ENCODE peak calls at places on chromosomes 1 and 21, in five cellular contexts. L is mesendoderm, U is H9, E is IMR-90, Y is neuronal stem cell. N is an unnamed sample.

GRCh38 chr1:51969038-51969705 is 21.3 kb downstream of the RAB3B start:
- DNase-seq in L (no peak), U (no peak), Y (no peak), E (peak), N (peak)

GRCh38 chr1:154806333-154806732 is 63.7 kb downstream of the KCNN3 start:
- DNase-seq in Y (no peak), L (no peak), E (no peak), U (no peak), N (no peak)

GRCh38 chr1:23589506-23589872 is 30.2 kb upstream of the ID3 start:
- DNase-seq in E (no peak), Y (no peak), L (no peak), U (no peak), N (no peak)

GRCh38 chr1:112522621-112523020 is 13.9 kb downstream of the WNT2B start:
- DNase-seq in E (peak), L (peak), U (no peak), Y (no peak), N (peak)

GRCh38 chr1:1200876-1201810 is 5.2 kb downstream of the TNFRSF18 start:
- DNase-seq in U (peak), Y (peak), E (peak), L (peak), N (peak)

GRCh38 chr1:233664254-233664653 is 50.3 kb downstream of the KCNK1 start:
- DNase-seq in Y (no peak), U (no peak), L (no peak), E (no peak), N (no peak)

GRCh38 chr1:29513357-29513756 is 277.0 kb downstream of the PTPRU start:
- DNase-seq in U (peak), E (peak), L (peak), Y (no peak), N (peak)

GRCh38 chr1:78284354-78284753 is 206.4 kb upstream of the PTGFR start:
- DNase-seq in E (no peak), U (no peak), Y (no peak), L (no peak), N (no peak)

GRCh38 chr1:213123087-213123486 is 72.0 kb downstream of the RPS6KC1 start:
- DNase-seq in E (no peak), L (no peak), U (no peak), Y (no peak), N (no peak)

GRCh38 chr21:25916226-25916625 is 181.5 kb downstream of the GABPA start:
- DNase-seq in U (no peak), E (no peak), L (no peak), Y (no peak), N (no peak)

GRCh38 chr1:88935522-88936222 is 44.3 kb upstream of the GTF2B start:
- DNase-seq in U (no peak), L (peak), Y (peak), E (peak), N (peak)

GRCh38 chr1:54942976-54943375 is 37.5 kb upstream of the TMEM61 start:
- DNase-seq in Y (no peak), L (no peak), E (no peak), U (no peak), N (no peak)

GRCh38 chr1:48084826-48085225 is 87.6 kb upstream of the TRABD2B start:
- DNase-seq in Y (no peak), L (no peak), E (no peak), U (no peak), N (no peak)

GRCh38 chr1:234111458-234112142 is 207.1 kb downstream of the SLC35F3 start:
- DNase-seq in U (peak), E (peak), L (peak), Y (peak), N (peak)

GRCh38 chr21:35372201-35372600 is 323.1 kb upstream of the RUNX1 start:
- DNase-seq in E (no peak), U (no peak), L (no peak), Y (no peak), N (no peak)

GRCh38 chr1:116316373-116316772 is 56.7 kb upstream of the ATP1A1 start:
- DNase-seq in U (no peak), L (no peak), Y (no peak), E (no peak), N (no peak)

GRCh38 chr1:225460021-225460736 is 32.3 kb upstream of the LBR start:
- DNase-seq in L (no peak), U (no peak), Y (no peak), E (no peak), N (peak)

GRCh38 chr1:90488451-90488850 is 228.7 kb downstream of the BARHL2 start:
- DNase-seq in L (no peak), U (no peak), Y (no peak), E (peak), N (peak)

GRCh38 chr1:247113094-247113497 is 8.9 kb upstream of the ZNF669 start:
- DNase-seq in L (peak), E (no peak), Y (no peak), U (no peak), N (no peak)

GRCh38 chr1:222880586-222880985 is 65.7 kb downstream of the DISP1 start:
- DNase-seq in L (peak), U (no peak), Y (no peak), E (peak), N (peak)

GRCh38 chr1:179926494-179927205 is 28.0 kb upstream of the CEP350 start:
- DNase-seq in L (no peak), Y (no peak), E (peak), U (no peak), N (peak)

GRCh38 chr21:33859373-33860102 is 56.1 kb downstream of the ATP5PO start:
- DNase-seq in Y (no peak), E (no peak), L (no peak), U (no peak), N (no peak)

GRCh38 chr1:153848805-153849204 is 73.6 kb downstream of the SLC27A3 start:
- DNase-seq in Y (no peak), U (no peak), L (no peak), E (no peak), N (no peak)

GRCh38 chr1:154493276-154493675 is 8.7 kb upstream of the TDRD10 start:
- DNase-seq in Y (no peak), E (no peak), L (peak), U (peak), N (no peak)

GRCh38 chr1:60343736-60344135 is 270.2 kb upstream of the C1orf87 start:
- DNase-seq in Y (no peak), U (no peak), E (no peak), L (no peak), N (no peak)

GRCh38 chr1:54287821-54288220 is 87.9 kb downstream of the MRPL37 start:
- DNase-seq in E (peak), U (no peak), Y (no peak), L (no peak), N (peak)

GRCh38 chr1:156511656-156512055 is 11.1 kb upstream of the MEF2D start:
- DNase-seq in L (no peak), Y (no peak), U (no peak), E (peak), N (no peak)

GRCh38 chr1:181608951-181609350 is 125.6 kb downstream of the CACNA1E start:
- DNase-seq in Y (no peak), U (peak), L (no peak), E (no peak), N (no peak)

GRCh38 chr1:153049211-153049610 is 8.1 kb downstream of the SPRR2A start:
- DNase-seq in U (no peak), Y (no peak), L (no peak), E (no peak), N (no peak)

GRCh38 chr1:110007045-110007444 is 22.5 kb downstream of the AHCYL1 start:
- DNase-seq in U (no peak), L (no peak), Y (no peak), E (no peak), N (no peak)

GRCh38 chr1:6949991-6950765 is 164.9 kb downstream of the CAMTA1 start:
- DNase-seq in Y (no peak), E (no peak), L (peak), U (no peak), N (no peak)

GRCh38 chr1:150621497-150622113 is 7.8 kb downstream of the ENSA start:
- DNase-seq in L (peak), Y (no peak), U (no peak), E (peak), N (peak)

GRCh38 chr1:47708658-47709301 is 270.9 kb downstream of the FOXD2 start:
- DNase-seq in L (peak), U (peak), E (no peak), Y (no peak), N (peak)

GRCh38 chr1:1004420-1004779 is 4.5 kb upstream of the HES4 start:
- DNase-seq in L (no peak), U (no peak), E (no peak), Y (no peak), N (no peak)

GRCh38 chr1:231372501-231372900 is 34.4 kb downstream of the SPRTN start:
- DNase-seq in U (no peak), Y (no peak), E (no peak), L (no peak), N (no peak)

GRCh38 chr1:184854456-184855180 is 100.0 kb upstream of the EDEM3 start:
- DNase-seq in U (no peak), Y (no peak), L (no peak), E (peak), N (peak)

GRCh38 chr1:245590726-245591125 is 435.9 kb downstream of the KIF26B start:
- DNase-seq in E (peak), Y (no peak), L (no peak), U (no peak), N (peak)

GRCh38 chr1:22457836-22458235 is 6.2 kb downstream of the ZBTB40 start:
- DNase-seq in L (no peak), U (no peak), E (no peak), Y (no peak), N (no peak)

GRCh38 chr1:41547781-41548560 is 63.5 kb upstream of the EDN2 start:
- DNase-seq in U (no peak), Y (no peak), E (no peak), L (no peak), N (no peak)

DNA sequence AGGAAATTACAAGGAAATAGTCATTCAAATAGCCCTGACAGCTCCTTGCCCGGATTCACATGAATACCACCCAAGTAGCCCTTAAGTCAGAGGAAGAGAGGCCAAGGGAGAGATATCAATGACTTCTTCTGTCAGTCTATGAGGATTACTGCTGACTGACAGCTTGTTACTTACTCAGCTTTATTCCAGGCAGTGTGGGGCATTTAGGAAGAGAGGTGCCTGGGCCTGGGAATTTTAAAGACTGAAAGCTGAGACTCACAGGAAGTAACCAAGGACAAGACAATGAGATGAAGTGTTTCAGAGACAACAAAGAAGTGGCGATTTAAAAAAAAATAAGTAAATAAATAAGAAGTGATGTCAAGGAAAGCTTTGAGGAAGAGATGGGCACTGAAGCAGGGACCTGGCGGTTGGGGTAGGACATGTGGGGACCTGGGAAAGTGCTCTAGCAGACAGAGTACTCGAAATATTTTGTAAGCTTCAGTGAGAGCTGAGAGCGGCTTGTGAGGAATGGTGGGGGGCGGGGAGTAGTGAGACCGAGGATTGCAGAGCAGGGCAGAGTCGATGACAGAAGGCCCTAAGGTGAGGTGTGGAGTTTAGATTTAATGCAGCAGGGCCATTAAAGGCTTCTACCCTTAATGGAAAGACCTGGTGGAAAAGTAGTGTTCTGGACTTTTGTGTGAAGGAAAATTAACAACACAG is 58.9 kb downstream of the ST3GAL3 start:
- DNase-seq in U (peak), L (peak), E (no peak), Y (peak), N (peak)
- H2BK120ac ChIP-seq in U (peak), L (peak), E (no peak), Y (no peak), N (no peak)

GRCh38 chr1:8226747-8227146 is 91.2 kb upstream of the SLC45A1 start:
- DNase-seq in Y (no peak), L (peak), E (no peak), U (peak), N (no peak)

GRCh38 chr1:8218351-8219092 is 99.4 kb upstream of the SLC45A1 start:
- DNase-seq in E (peak), U (no peak), L (no peak), Y (no peak), N (peak)

GRCh38 chr1:8219530-8219929 is 98.4 kb upstream of the SLC45A1 start:
- DNase-seq in L (no peak), U (no peak), E (peak), Y (no peak), N (no peak)

GRCh38 chr1:8223531-8223930 is 94.4 kb upstream of the SLC45A1 start:
- DNase-seq in U (no peak), E (no peak), Y (no peak), L (no peak), N (no peak)

GRCh38 chr1:8222789-8223188 is 95.1 kb upstream of the SLC45A1 start:
- DNase-seq in U (no peak), Y (no peak), E (no peak), L (no peak), N (no peak)
- H2BK120ac ChIP-seq in U (no peak), Y (no peak), E (no peak), L (no peak), N (no peak)

GRCh38 chr1:32901823-32902534 is 790 bp upstream of the TMEM54 start:
- DNase-seq in Y (no peak), L (no peak), E (no peak), U (no peak), N (no peak)
- H2BK120ac ChIP-seq in Y (no peak), L (no peak), E (peak), U (no peak), N (no peak)

DNA sequence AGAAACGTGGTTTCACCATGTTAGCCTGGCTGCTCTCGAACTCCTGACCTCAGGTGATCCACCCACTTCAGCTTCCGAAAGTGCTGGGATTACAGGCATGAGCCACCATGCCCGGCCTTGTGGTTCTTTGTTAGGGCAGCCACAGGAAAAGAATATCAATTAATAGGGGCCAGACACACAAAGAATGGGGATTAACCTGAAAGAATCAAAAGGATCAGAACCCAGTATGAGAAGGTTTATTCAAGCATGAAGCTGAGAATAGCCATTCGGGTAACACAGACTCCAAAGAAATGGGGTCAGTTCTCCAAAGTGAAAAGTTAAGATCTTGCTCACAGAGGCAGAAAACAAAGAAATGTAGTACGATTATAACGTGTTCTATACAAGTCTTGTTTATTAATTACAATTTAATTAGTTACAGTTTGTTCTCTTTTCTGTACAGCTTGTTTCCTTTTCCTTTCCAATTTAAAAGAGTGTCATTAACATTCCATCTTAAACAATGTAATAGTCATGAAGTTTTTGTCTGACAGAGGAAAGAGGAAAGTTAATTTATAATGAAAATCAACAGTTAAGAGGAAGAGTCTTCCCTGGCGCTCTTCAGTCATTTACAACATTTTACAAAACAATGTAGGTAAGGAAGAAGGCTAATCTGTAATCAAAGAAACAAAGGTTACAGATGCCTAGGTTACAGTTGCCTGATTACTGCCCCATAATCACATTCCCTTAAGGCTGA is 51.3 kb upstream of the SLC45A1 start:
- DNase-seq in L (no peak), Y (peak), U (peak), E (no peak), N (no peak)
- H2BK120ac ChIP-seq in L (no peak), Y (no peak), U (no peak), E (no peak), N (no peak)

GRCh38 chr1:87000460-87000859 is 86.0 kb downstream of the HS2ST1 start:
- DNase-seq in Y (no peak), U (no peak), L (no peak), E (no peak), N (no peak)
- H2BK120ac ChIP-seq in Y (no peak), U (no peak), L (no peak), E (no peak), N (no peak)

GRCh38 chr1:163562355-163562754 is 240.6 kb downstream of the NUF2 start:
- DNase-seq in U (no peak), E (no peak), Y (no peak), L (peak), N (no peak)
- H2BK120ac ChIP-seq in U (no peak), E (no peak), Y (no peak), L (peak), N (no peak)